ENCODE peak calls at places on chromosomes 2 and 18, in four cellular contexts. One of them, this sample, is unnamed.

GRCh38 chr18:68928762-68929675 is 131.1 kb downstream of the CCDC102B start:
- DNase-seq in H1: no peak
- DNase-seq in IMR-90: no peak
- DNase-seq in neuronal stem cell: peak; percentile 24
- DNase-seq in this sample: no peak

GRCh38 chr18:63505566-63506335 is 29.0 kb downstream of the SERPINB5 start:
- DNase-seq in H1: no peak
- DNase-seq in neuronal stem cell: peak; percentile 30
- DNase-seq in IMR-90: peak; percentile 4
- DNase-seq in this sample: peak; percentile 42

GRCh38 chr2:77831878-77832277 is 309.7 kb upstream of the LRRTM4 start:
- DNase-seq in H1: no peak
- DNase-seq in IMR-90: no peak
- DNase-seq in neuronal stem cell: no peak
- DNase-seq in this sample: no peak

GRCh38 chr2:157777425-157777824 is 98.7 kb downstream of the ACVR1 start:
- DNase-seq in IMR-90: peak; percentile 69
- DNase-seq in neuronal stem cell: no peak
- DNase-seq in H1: no peak
- DNase-seq in this sample: no peak

GRCh38 chr18:68233043-68233442 is 481.9 kb downstream of the TMX3 start:
- DNase-seq in IMR-90: no peak
- DNase-seq in neuronal stem cell: no peak
- DNase-seq in H1: no peak
- DNase-seq in this sample: no peak

GRCh38 chr2:225353579-225354085 is 45.9 kb upstream of the NYAP2 start:
- DNase-seq in neuronal stem cell: no peak
- DNase-seq in H1: no peak
- DNase-seq in IMR-90: no peak
- DNase-seq in this sample: no peak

GRCh38 chr2:20222769-20223344 is 2.1 kb downstream of the SDC1 start:
- DNase-seq in neuronal stem cell: no peak
- DNase-seq in H1: no peak
- DNase-seq in IMR-90: no peak
- DNase-seq in this sample: no peak

GRCh38 chr2:157894694-157895450 is 18.7 kb upstream of the ACVR1 start:
- DNase-seq in IMR-90: peak; percentile 84
- DNase-seq in neuronal stem cell: no peak
- DNase-seq in H1: no peak
- DNase-seq in this sample: no peak

GRCh38 chr2:201779996-201780673 is 598 bp downstream of the ALS2 start:
- DNase-seq in H1: no peak
- DNase-seq in neuronal stem cell: no peak
- DNase-seq in IMR-90: no peak
- DNase-seq in this sample: no peak

GRCh38 chr18:10252952-10253680 is 201.3 kb upstream of the APCDD1 start:
- DNase-seq in H1: no peak
- DNase-seq in neuronal stem cell: no peak
- DNase-seq in IMR-90: no peak
- DNase-seq in this sample: no peak

GRCh38 chr2:96359310-96359709 is 23.7 kb downstream of the NCAPH start:
- DNase-seq in IMR-90: no peak
- DNase-seq in neuronal stem cell: no peak
- DNase-seq in H1: no peak
- DNase-seq in this sample: no peak

GRCh38 chr2:11123856-11124759 is 31.2 kb upstream of the SLC66A3 start:
- DNase-seq in IMR-90: peak; percentile 44
- DNase-seq in H1: peak; percentile 47
- DNase-seq in neuronal stem cell: peak; percentile 45
- DNase-seq in this sample: peak; percentile 82

GRCh38 chr18:77448046-77448445 is 198.4 kb downstream of the GALR1 start:
- DNase-seq in H1: no peak
- DNase-seq in IMR-90: no peak
- DNase-seq in neuronal stem cell: no peak
- DNase-seq in this sample: no peak

GRCh38 chr18:74596959-74597661 is 560 bp upstream of the ZNF407 start:
- DNase-seq in H1: no peak
- DNase-seq in IMR-90: peak; percentile 62
- DNase-seq in neuronal stem cell: no peak
- DNase-seq in this sample: no peak

GRCh38 chr2:57218206-57218605 is 828.4 kb upstream of the VRK2 start:
- DNase-seq in neuronal stem cell: no peak
- DNase-seq in IMR-90: no peak
- DNase-seq in H1: no peak
- DNase-seq in this sample: no peak

GRCh38 chr2:156538083-156538504 is 101.9 kb downstream of the GPD2 start:
- DNase-seq in H1: no peak
- DNase-seq in IMR-90: peak; percentile 4
- DNase-seq in neuronal stem cell: no peak
- DNase-seq in this sample: no peak

GRCh38 chr2:50143822-50144575 is 887.9 kb downstream of the NRXN1 start:
- DNase-seq in IMR-90: no peak
- DNase-seq in neuronal stem cell: peak; percentile 27
- DNase-seq in H1: no peak
- DNase-seq in this sample: no peak

GRCh38 chr2:8650256-8650655 is 31.6 kb upstream of the ID2 start:
- DNase-seq in neuronal stem cell: no peak
- DNase-seq in IMR-90: no peak
- DNase-seq in H1: no peak
- DNase-seq in this sample: no peak

GRCh38 chr2:240561325-240561971 is 1.3 kb downstream of the DUSP28 start:
- DNase-seq in neuronal stem cell: no peak
- DNase-seq in IMR-90: peak; percentile 91
- DNase-seq in H1: no peak
- DNase-seq in this sample: no peak

GRCh38 chr2:215933141-215933540 is 80.2 kb downstream of the MREG start:
- DNase-seq in IMR-90: no peak
- DNase-seq in neuronal stem cell: no peak
- DNase-seq in H1: no peak
- DNase-seq in this sample: no peak

GRCh38 chr2:145957929-145958328 is 1438.0 kb upstream of the ZEB2 start:
- DNase-seq in IMR-90: no peak
- DNase-seq in H1: no peak
- DNase-seq in neuronal stem cell: no peak
- DNase-seq in this sample: no peak

GRCh38 chr2:69499242-69499641 is 62.0 kb upstream of the NFU1 start:
- DNase-seq in IMR-90: no peak
- DNase-seq in neuronal stem cell: no peak
- DNase-seq in H1: no peak
- DNase-seq in this sample: no peak

GRCh38 chr2:18046558-18046957 is 168.1 kb downstream of the KCNS3 start:
- DNase-seq in H1: no peak
- DNase-seq in neuronal stem cell: no peak
- DNase-seq in IMR-90: peak; percentile 38
- DNase-seq in this sample: no peak

GRCh38 chr2:197356136-197356535 is 45.6 kb upstream of the ANKRD44 start:
- DNase-seq in IMR-90: no peak
- DNase-seq in H1: no peak
- DNase-seq in neuronal stem cell: no peak
- DNase-seq in this sample: peak; percentile 43

GRCh38 chr2:230793573-230794359 is 71.0 kb upstream of the ITM2C start:
- DNase-seq in H1: no peak
- DNase-seq in IMR-90: peak; percentile 100
- DNase-seq in neuronal stem cell: no peak
- DNase-seq in this sample: no peak

GRCh38 chr2:148614024-148614331 is 30.6 kb upstream of the EPC2 start:
- DNase-seq in H1: no peak
- DNase-seq in IMR-90: no peak
- DNase-seq in neuronal stem cell: peak; percentile 54
- DNase-seq in this sample: peak; percentile 62

GRCh38 chr2:217270801-217271121 is 410.9 kb upstream of the TNP1 start:
- DNase-seq in neuronal stem cell: no peak
- DNase-seq in H1: no peak
- DNase-seq in IMR-90: peak; percentile 62
- DNase-seq in this sample: no peak

GRCh38 chr18:62324355-62324828 is 718 bp upstream of the TNFRSF11A start:
- DNase-seq in neuronal stem cell: no peak
- DNase-seq in H1: no peak
- DNase-seq in IMR-90: no peak
- DNase-seq in this sample: no peak

DNA sequence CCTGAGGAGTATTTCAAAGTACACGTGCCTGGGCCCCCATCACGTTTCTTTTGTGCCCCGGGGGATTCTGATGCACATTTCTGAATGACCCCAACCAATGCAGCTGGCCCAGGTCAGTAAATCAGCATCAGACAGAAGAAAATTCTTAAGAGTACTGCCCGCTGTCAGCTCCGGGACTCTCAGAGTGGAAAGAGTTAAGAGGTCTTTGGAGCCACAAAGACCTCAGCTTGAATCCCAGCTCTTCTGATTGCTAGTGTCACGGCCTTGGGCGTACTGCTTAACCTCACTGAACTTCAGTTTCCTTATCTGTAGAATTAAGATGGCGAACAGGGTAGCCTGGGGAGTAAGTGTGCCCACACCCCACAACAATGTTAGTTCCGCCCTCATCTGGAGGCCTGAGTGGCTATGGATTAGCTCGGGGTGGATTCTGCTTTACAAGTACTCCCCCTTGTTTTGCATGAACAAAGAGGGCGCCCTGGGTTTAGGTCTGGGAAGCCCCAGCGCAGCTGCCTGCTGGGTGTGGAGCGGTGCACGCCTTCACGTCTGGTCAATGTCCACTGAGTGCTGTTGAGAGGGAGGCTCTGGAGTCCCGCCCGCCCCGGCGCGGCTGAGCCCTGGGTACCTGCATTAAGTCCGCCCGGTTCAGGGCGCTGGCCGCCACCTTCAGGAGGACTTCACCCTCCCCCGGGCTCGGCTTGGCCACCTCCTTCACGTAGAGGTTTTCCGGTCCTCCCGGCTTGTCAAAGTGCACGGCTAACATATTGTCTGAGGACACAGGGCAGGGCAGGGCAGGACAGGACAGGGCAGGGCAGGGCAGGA is 858 bp downstream of the TP53I3 start:
- DNase-seq in IMR-90: peak; percentile 79
- DNase-seq in neuronal stem cell: peak; percentile 78
- DNase-seq in H1: peak; percentile 81
- DNase-seq in this sample: peak; percentile 89
- H3K23ac ChIP-seq in IMR-90: peak overlapping the region; percentile 70
- H3K23ac ChIP-seq in neuronal stem cell: peak overlapping the region; percentile 60
- H3K23ac ChIP-seq in H1: no peak overlapping the region
- H3K23ac ChIP-seq in this sample: no peak overlapping the region

GRCh38 chr2:61214171-61214570 is 52.2 kb downstream of the C2orf74 start:
- DNase-seq in IMR-90: no peak
- DNase-seq in H1: no peak
- DNase-seq in neuronal stem cell: no peak
- DNase-seq in this sample: no peak

GRCh38 chr2:61205132-61205531 is 43.1 kb downstream of the C2orf74 start:
- DNase-seq in H1: no peak
- DNase-seq in IMR-90: no peak
- DNase-seq in neuronal stem cell: no peak
- DNase-seq in this sample: no peak

GRCh38 chr2:61210332-61210981 is 48.5 kb downstream of the C2orf74 start:
- DNase-seq in IMR-90: peak; percentile 87
- DNase-seq in H1: no peak
- DNase-seq in neuronal stem cell: no peak
- DNase-seq in this sample: no peak
- H3K23ac ChIP-seq in IMR-90: no peak overlapping the region
- H3K23ac ChIP-seq in H1: no peak overlapping the region
- H3K23ac ChIP-seq in neuronal stem cell: no peak overlapping the region
- H3K23ac ChIP-seq in this sample: no peak overlapping the region

GRCh38 chr18:37669991-37670534 is 104.5 kb upstream of the CELF4 start:
- DNase-seq in neuronal stem cell: no peak
- DNase-seq in IMR-90: no peak
- DNase-seq in H1: no peak
- DNase-seq in this sample: peak; percentile 60

GRCh38 chr18:37667836-37668235 is 102.2 kb upstream of the CELF4 start:
- DNase-seq in IMR-90: no peak
- DNase-seq in H1: no peak
- DNase-seq in neuronal stem cell: no peak
- DNase-seq in this sample: no peak

GRCh38 chr18:37666986-37667385 is 101.4 kb upstream of the CELF4 start:
- DNase-seq in H1: no peak
- DNase-seq in neuronal stem cell: no peak
- DNase-seq in IMR-90: no peak
- DNase-seq in this sample: no peak

GRCh38 chr18:37671119-37671518 is 105.5 kb upstream of the CELF4 start:
- DNase-seq in H1: no peak
- DNase-seq in IMR-90: no peak
- DNase-seq in neuronal stem cell: no peak
- DNase-seq in this sample: no peak

DNA sequence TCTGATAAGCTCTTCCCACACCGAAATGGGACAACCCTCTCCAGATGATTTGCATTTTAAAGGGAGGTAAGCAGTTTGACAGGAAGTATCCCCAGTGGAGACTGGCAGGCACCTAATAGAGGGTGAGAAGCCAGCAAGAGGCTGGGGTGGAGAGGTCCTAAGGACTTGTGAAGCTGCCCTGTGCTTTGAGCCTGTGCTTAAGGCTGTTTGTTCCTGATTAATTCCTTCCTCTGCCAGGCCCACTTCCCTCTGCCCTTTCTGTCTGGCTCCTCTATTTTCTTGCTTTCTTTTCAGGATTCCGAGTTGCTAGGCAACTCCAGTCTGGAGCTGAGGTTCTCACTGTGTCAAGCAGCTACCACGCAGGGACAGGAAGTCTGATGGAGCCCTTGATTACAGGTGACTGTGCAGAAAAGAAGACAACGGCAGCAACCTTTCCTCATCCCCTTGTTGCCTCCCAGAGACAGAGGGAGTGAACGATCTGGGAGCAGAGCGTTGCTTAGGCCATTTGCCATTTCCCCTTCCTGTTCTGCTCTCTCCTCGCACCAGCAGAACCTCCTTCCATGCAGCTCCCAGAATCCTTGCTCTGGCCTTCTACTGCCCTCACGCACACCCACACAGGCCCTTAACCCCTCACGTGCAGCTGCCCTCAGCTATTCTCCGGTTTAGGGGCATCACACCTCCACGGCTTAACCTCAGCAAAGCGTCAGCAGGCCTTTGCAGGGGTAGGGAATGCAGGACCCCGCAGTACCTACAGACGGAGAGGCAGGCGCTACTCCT is 103.6 kb upstream of the CELF4 start:
- DNase-seq in neuronal stem cell: peak; percentile 43
- DNase-seq in H1: no peak
- DNase-seq in IMR-90: no peak
- DNase-seq in this sample: peak; percentile 65
- H3K23ac ChIP-seq in neuronal stem cell: peak overlapping the region; percentile 8
- H3K23ac ChIP-seq in H1: no peak overlapping the region
- H3K23ac ChIP-seq in IMR-90: no peak overlapping the region
- H3K23ac ChIP-seq in this sample: no peak overlapping the region

DNA sequence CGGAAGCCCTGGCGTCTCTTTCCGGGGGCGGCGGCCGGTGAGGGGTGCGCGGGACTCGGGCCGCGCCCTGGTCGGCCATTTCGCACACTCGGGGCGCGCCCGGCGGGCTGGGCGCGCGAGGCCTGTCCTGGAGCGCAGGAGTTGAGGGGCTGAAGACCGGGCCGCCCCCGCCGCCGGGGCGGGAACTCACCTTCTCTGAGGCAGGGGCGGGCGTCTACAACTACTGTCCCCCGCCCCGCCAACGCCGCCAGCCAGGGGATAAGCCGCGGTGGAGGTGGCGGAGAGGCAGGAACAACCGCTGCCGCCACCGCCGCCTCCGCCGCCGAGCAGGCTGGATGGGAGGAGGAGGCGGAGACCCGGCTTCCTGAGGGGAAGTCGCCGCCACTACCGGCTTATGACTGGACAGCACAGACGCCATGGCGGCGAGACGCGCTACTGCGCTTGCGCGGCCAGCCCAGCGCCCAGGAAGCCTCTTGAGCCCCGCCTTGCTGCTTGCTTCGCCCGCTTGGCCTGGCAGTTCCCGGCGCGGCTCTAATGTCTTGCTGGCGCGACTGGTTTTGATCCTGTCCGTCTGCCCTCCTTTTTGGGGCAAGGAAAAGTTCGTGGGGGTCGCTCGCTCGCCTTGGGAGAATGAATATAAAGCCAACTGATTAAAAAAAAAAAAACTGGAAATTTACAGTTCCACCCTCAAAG is at the start of gene KRCC1:
- DNase-seq in IMR-90: peak; percentile 95
- DNase-seq in neuronal stem cell: peak; percentile 93
- DNase-seq in H1: peak; percentile 93
- DNase-seq in this sample: peak; percentile 96
- H3K23ac ChIP-seq in IMR-90: peak within 1 kb of the TSS; percentile 99
- H3K23ac ChIP-seq in neuronal stem cell: peak within 1 kb of the TSS; percentile 82
- H3K23ac ChIP-seq in H1: no peak within 1 kb of the TSS
- H3K23ac ChIP-seq in this sample: no peak within 1 kb of the TSS